ENCODE peak calls at places on chromosomes 7 and 10, in seven cellular contexts. N, A, X, Q, C, G and M are unnamed samples.

GRCh38 chr7:44382459-44383300 is 57.3 kb upstream of the CAMK2B start:
- DNase-seq in N (no peak), A (no peak), X (no peak), Q (no peak), C (no peak), G (no peak), M (no peak)

GRCh38 chr10:96420610-96421009 is 61.8 kb upstream of the OPALIN start:
- DNase-seq in N (no peak), A (no peak), X (no peak), Q (no peak), C (no peak), G (no peak), M (no peak)

GRCh38 chr7:144519900-144520299 is 116.4 kb upstream of the NOBOX start:
- DNase-seq in N (no peak), A (no peak), X (no peak), Q (no peak), C (no peak), G (no peak), M (no peak)

GRCh38 chr10:17751781-17752445 is at the start of gene TMEM236:
- DNase-seq in N (no peak), A (no peak), X (no peak), Q (no peak), C (no peak), G (no peak), M (no peak)

GRCh38 chr10:97025613-97026242 is 160.0 kb downstream of the SLIT1 start:
- DNase-seq in N (peak), A (peak), X (no peak), Q (peak), C (no peak), G (peak), M (peak)

GRCh38 chr10:118850418-118851061 is 95.8 kb upstream of the CACUL1 start:
- DNase-seq in N (peak), A (peak), X (peak), Q (peak), C (peak), G (peak), M (peak)

GRCh38 chr10:96984512-96985225 is 152.6 kb downstream of the LCOR start:
- DNase-seq in N (peak), A (no peak), X (no peak), Q (peak), C (no peak), G (no peak), M (no peak)

GRCh38 chr7:2725178-2726105 is 37.4 kb downstream of the AMZ1 start:
- DNase-seq in N (no peak), A (no peak), X (no peak), Q (no peak), C (no peak), G (no peak), M (no peak)

GRCh38 chr10:131774618-131775443 is 126.0 kb upstream of the PPP2R2D start:
- DNase-seq in N (no peak), A (no peak), X (no peak), Q (no peak), C (no peak), G (no peak), M (no peak)

GRCh38 chr10:129911451-129912160 is 52.5 kb downstream of the EBF3 start:
- DNase-seq in N (no peak), A (no peak), X (no peak), Q (no peak), C (no peak), G (no peak), M (no peak)

GRCh38 chr10:79055100-79055782 is 13.5 kb upstream of the ZMIZ1 start:
- DNase-seq in N (no peak), A (no peak), X (no peak), Q (no peak), C (no peak), G (no peak), M (no peak)

GRCh38 chr7:128860158-128861073 is 2.2 kb upstream of the ATP6V1F start:
- DNase-seq in N (peak), A (no peak), X (no peak), Q (no peak), C (no peak), G (no peak), M (no peak)

GRCh38 chr10:113177163-113177935 is 227.3 kb downstream of the TCF7L2 start:
- DNase-seq in N (no peak), A (no peak), X (no peak), Q (no peak), C (no peak), G (no peak), M (no peak)

GRCh38 chr7:464712-465461 is 54.8 kb downstream of the PDGFA start:
- DNase-seq in N (no peak), A (no peak), X (no peak), Q (no peak), C (no peak), G (no peak), M (no peak)

GRCh38 chr10:92530421-92530820 is 43.5 kb downstream of the IDE start:
- DNase-seq in N (no peak), A (no peak), X (no peak), Q (no peak), C (no peak), G (no peak), M (no peak)

GRCh38 chr10:97494863-97495506 is 3.2 kb downstream of the MMS19 start:
- DNase-seq in N (no peak), A (no peak), X (no peak), Q (no peak), C (no peak), G (no peak), M (no peak)

GRCh38 chr7:91411062-91411461 is 146.8 kb downstream of the FZD1 start:
- DNase-seq in N (no peak), A (no peak), X (no peak), Q (no peak), C (no peak), G (no peak), M (no peak)

GRCh38 chr7:142822714-142823113 is 32.2 kb upstream of the EPHB6 start:
- DNase-seq in N (no peak), A (no peak), X (no peak), Q (no peak), C (no peak), G (no peak), M (no peak)

GRCh38 chr10:31210190-31210589 is 108.8 kb upstream of the ZEB1 start:
- DNase-seq in N (no peak), A (no peak), X (no peak), Q (no peak), C (no peak), G (no peak), M (no peak)

GRCh38 chr7:114303301-114303700 is 111.3 kb upstream of the FOXP2 start:
- DNase-seq in N (no peak), A (no peak), X (no peak), Q (no peak), C (no peak), G (no peak), M (no peak)

GRCh38 chr7:17971392-17971791 is 31.1 kb upstream of the SNX13 start:
- DNase-seq in N (no peak), A (peak), X (no peak), Q (no peak), C (no peak), G (no peak), M (peak)

GRCh38 chr10:55641601-55642000 is 719.5 kb downstream of the ZWINT start:
- DNase-seq in N (no peak), A (no peak), X (no peak), Q (no peak), C (no peak), G (no peak), M (peak)

GRCh38 chr10:73840056-73840402 is 28.6 kb upstream of the NDST2 start:
- DNase-seq in N (no peak), A (no peak), X (no peak), Q (no peak), C (no peak), G (no peak), M (no peak)

GRCh38 chr7:9645756-9646155 is 1212.3 kb downstream of the NXPH1 start:
- DNase-seq in N (no peak), A (peak), X (no peak), Q (no peak), C (no peak), G (no peak), M (no peak)

GRCh38 chr10:52597189-52597863 is 175.3 kb downstream of the MBL2 start:
- DNase-seq in N (no peak), A (peak), X (no peak), Q (no peak), C (no peak), G (no peak), M (no peak)

GRCh38 chr7:27678617-27679260 is 16.1 kb upstream of the HIBADH start:
- DNase-seq in N (no peak), A (peak), X (no peak), Q (no peak), C (no peak), G (no peak), M (no peak)

GRCh38 chr10:8035641-8036520 is 18.6 kb upstream of the GATA3 start:
- DNase-seq in N (no peak), A (no peak), X (no peak), Q (no peak), C (no peak), G (no peak), M (no peak)

GRCh38 chr10:72238392-72239175 is 22.5 kb upstream of the ASCC1 start:
- DNase-seq in N (no peak), A (no peak), X (no peak), Q (no peak), C (no peak), G (no peak), M (no peak)

GRCh38 chr10:132691711-132692153 is 94.2 kb downstream of the NKX6-2 start:
- DNase-seq in N (no peak), A (no peak), X (no peak), Q (no peak), C (no peak), G (no peak), M (no peak)

GRCh38 chr10:132306951-132307751 is 599 bp downstream of the STK32C start:
- DNase-seq in N (no peak), A (no peak), X (peak), Q (no peak), C (no peak), G (no peak), M (no peak)

GRCh38 chr10:33600381-33600780 is 265.9 kb upstream of the NRP1 start:
- DNase-seq in N (no peak), A (peak), X (no peak), Q (no peak), C (no peak), G (no peak), M (no peak)

GRCh38 chr10:59833810-59834209 is 72.5 kb downstream of the CCDC6 start:
- DNase-seq in N (no peak), A (no peak), X (no peak), Q (no peak), C (no peak), G (no peak), M (no peak)

GRCh38 chr7:104978460-104978859 is 35.5 kb upstream of the KMT2E start:
- DNase-seq in N (no peak), A (no peak), X (no peak), Q (no peak), C (no peak), G (no peak), M (no peak)